ENCODE peak calls at places on chromosomes 11 and 22, in ten cellular contexts. R is T-cell; I is activated T-helper 9 cell treated with anti-CD3 and anti-CD28 coated beads, Interleukin-2, amount 50 U/mL, for 16 hours; K is NCI-H774; N is neural crest cell; F is DMS79 treated with DMSO at 0.1 percent for 48 hours; E is nephron progenitor cell; D is T-helper 9 cell; T is naive thymus-derived CD4-positive, alpha-beta T cell; U is activated T-cell treated with anti-CD3 and anti-CD28 coated beads for 1 hour. S is an unnamed sample.

GRCh38 chr11:61949169-61950034 is 749 bp upstream of the BEST1 start:
- DNase-seq in D (no peak), E (peak), T (no peak), R (no peak), F (peak), I (no peak), U (no peak), N (no peak), K (peak), S (peak)

GRCh38 chr11:32508780-32509179 is 73.4 kb upstream of the WT1 start:
- DNase-seq in R (no peak), T (no peak), N (no peak), I (no peak), K (no peak), E (peak), D (no peak), U (no peak), F (no peak), S (no peak)

GRCh38 chr22:45083659-45084305 is 74.0 kb upstream of the PHF21B start:
- DNase-seq in U (no peak), K (no peak), I (no peak), D (no peak), T (no peak), R (no peak), N (no peak), E (no peak), F (no peak), S (no peak)

GRCh38 chr11:19404787-19405186 is 164.0 kb upstream of the E2F8 start:
- DNase-seq in U (no peak), I (no peak), K (no peak), T (no peak), N (no peak), E (no peak), F (no peak), D (no peak), R (no peak), S (no peak)

GRCh38 chr11:68398870-68399865 is 61.4 kb upstream of the PPP6R3 start:
- DNase-seq in N (no peak), I (no peak), U (no peak), T (no peak), D (no peak), R (no peak), E (no peak), F (no peak), K (no peak), S (no peak)

GRCh38 chr11:20599424-20600346 is at the start of gene SLC6A5:
- DNase-seq in T (no peak), D (no peak), E (peak), I (no peak), F (no peak), R (no peak), U (no peak), N (peak), K (no peak), S (no peak)

GRCh38 chr11:61917357-61918109 is at the start of gene RAB3IL1:
- DNase-seq in D (no peak), F (no peak), K (no peak), E (peak), I (no peak), U (no peak), R (no peak), T (no peak), N (peak), S (no peak)

GRCh38 chr11:121482231-121483129 is 29.7 kb upstream of the SORL1-AS1 start:
- DNase-seq in R (peak), K (no peak), F (no peak), E (no peak), U (peak), N (no peak), T (peak), D (peak), I (peak), S (no peak)

GRCh38 chr22:48605856-48606255 is 1221.8 kb downstream of the BRD1 start:
- DNase-seq in F (peak), D (no peak), T (no peak), E (no peak), R (no peak), U (no peak), K (no peak), N (no peak), I (no peak), S (no peak)

GRCh38 chr22:39253427-39254070 is 8.8 kb upstream of the PDGFB start:
- DNase-seq in T (no peak), F (peak), I (no peak), U (no peak), D (no peak), R (no peak), K (no peak), E (no peak), N (no peak), S (peak)

GRCh38 chr11:78338138-78338537 is 79.5 kb downstream of the GAB2 start:
- DNase-seq in N (no peak), T (no peak), D (no peak), I (no peak), K (peak), U (no peak), E (no peak), R (no peak), F (no peak), S (no peak)

GRCh38 chr11:84817998-84818397 is 809.1 kb downstream of the DLG2 start:
- DNase-seq in R (no peak), N (no peak), I (no peak), E (no peak), F (no peak), K (no peak), D (no peak), U (no peak), T (no peak), S (peak)

GRCh38 chr22:48663297-48663696 is 1164.4 kb downstream of the BRD1 start:
- DNase-seq in N (no peak), E (no peak), D (no peak), U (no peak), T (no peak), R (no peak), I (no peak), K (no peak), F (no peak), S (no peak)

GRCh38 chr22:28243539-28243938 is 324.5 kb upstream of the PITPNB start:
- DNase-seq in D (no peak), T (no peak), E (no peak), K (no peak), N (no peak), I (no peak), R (no peak), F (no peak), U (no peak), S (no peak)

GRCh38 chr11:16902182-16902581 is 112.0 kb downstream of the PLEKHA7 start:
- DNase-seq in F (no peak), K (no peak), I (no peak), R (no peak), U (no peak), D (no peak), E (no peak), N (no peak), T (no peak), S (no peak)

GRCh38 chr11:117908959-117909610 is 20.1 kb downstream of the TMPRSS13 start:
- DNase-seq in T (no peak), N (no peak), D (no peak), U (no peak), E (no peak), R (no peak), F (no peak), I (no peak), K (no peak), S (no peak)

GRCh38 chr11:21374381-21374780 is 705.0 kb downstream of the NELL1 start:
- DNase-seq in U (no peak), I (no peak), E (no peak), D (no peak), N (no peak), T (no peak), F (no peak), R (no peak), K (no peak), S (no peak)

GRCh38 chr11:8229299-8230177 is 34.1 kb downstream of the LMO1 start:
- DNase-seq in N (no peak), F (peak), R (no peak), U (no peak), T (no peak), I (no peak), E (no peak), D (no peak), K (peak), S (no peak)

GRCh38 chr11:116115801-116116200 is 611.6 kb upstream of the CADM1 start:
- DNase-seq in I (no peak), N (no peak), E (no peak), R (no peak), K (no peak), D (no peak), T (no peak), U (no peak), F (no peak), S (no peak)

GRCh38 chr11:59997800-59998199 is 19.2 kb upstream of the OOSP4B start:
- DNase-seq in R (no peak), T (no peak), E (no peak), N (no peak), U (no peak), K (no peak), I (no peak), F (no peak), D (no peak), S (no peak)

GRCh38 chr22:25876871-25877270 is 134.9 kb downstream of the MYO18B start:
- DNase-seq in U (no peak), D (no peak), T (no peak), I (no peak), F (no peak), K (no peak), R (no peak), E (no peak), N (no peak), S (no peak)

GRCh38 chr22:19612866-19613572 is 88.8 kb upstream of the CLDN5 start:
- DNase-seq in E (no peak), I (no peak), R (no peak), N (no peak), K (no peak), D (no peak), T (no peak), F (no peak), U (no peak), S (no peak)

GRCh38 chr11:113351061-113351460 is 36.5 kb upstream of the ANKK1 start:
- DNase-seq in E (no peak), T (no peak), K (peak), F (no peak), U (no peak), N (no peak), I (no peak), D (no peak), R (no peak), S (no peak)

GRCh38 chr11:122711831-122712378 is 56.4 kb downstream of the UBASH3B start:
- DNase-seq in T (no peak), K (no peak), I (no peak), D (no peak), R (no peak), N (no peak), E (no peak), U (no peak), F (no peak), S (no peak)

GRCh38 chr11:113505541-113506375 is 30.6 kb upstream of the DRD2 start:
- DNase-seq in E (no peak), R (no peak), U (no peak), F (no peak), N (peak), D (no peak), T (no peak), K (no peak), I (no peak), S (no peak)

GRCh38 chr22:26323013-26323412 is 106.0 kb upstream of the ASPHD2 start:
- DNase-seq in D (no peak), N (no peak), R (no peak), K (no peak), F (no peak), T (no peak), I (no peak), E (no peak), U (no peak), S (peak)

GRCh38 chr11:33912405-33913361 is 20.8 kb upstream of the LMO2 start:
- DNase-seq in E (no peak), N (no peak), D (no peak), K (no peak), I (no peak), U (no peak), R (no peak), F (peak), T (no peak), S (peak)

GRCh38 chr11:108538502-108538901 is 40.3 kb upstream of the POGLUT3 start:
- DNase-seq in T (no peak), D (no peak), U (no peak), F (no peak), R (no peak), I (no peak), K (no peak), E (no peak), N (no peak), S (no peak)

GRCh38 chr11:134583397-134583990 is 171.5 kb upstream of the B3GAT1 start:
- DNase-seq in E (no peak), R (no peak), I (no peak), K (no peak), T (no peak), U (no peak), N (no peak), F (no peak), D (no peak), S (no peak)

GRCh38 chr11:72631806-72632731 is 42.2 kb downstream of the PDE2A start:
- DNase-seq in I (no peak), U (no peak), D (no peak), R (no peak), K (no peak), E (no peak), F (no peak), T (no peak), N (no peak), S (no peak)

GRCh38 chr22:43840851-43841250 is 21.5 kb downstream of the SULT4A1 start:
- DNase-seq in U (no peak), T (no peak), E (no peak), K (no peak), D (no peak), R (no peak), F (no peak), N (no peak), I (no peak), S (no peak)

GRCh38 chr11:94623120-94623735 is 56.1 kb downstream of the PIWIL4 start:
- DNase-seq in N (peak), D (peak), E (peak), K (peak), U (peak), R (peak), T (peak), I (no peak), F (peak), S (peak)

GRCh38 chr11:35632301-35632700 is 14.0 kb downstream of the FJX1 start:
- DNase-seq in K (no peak), I (no peak), D (no peak), E (peak), T (no peak), N (no peak), U (no peak), F (no peak), R (no peak), S (no peak)

GRCh38 chr11:69212121-69213110 is 56.7 kb downstream of the SMIM38 start:
- DNase-seq in I (no peak), F (no peak), U (no peak), E (no peak), K (no peak), R (no peak), D (no peak), T (no peak), N (no peak), S (no peak)

GRCh38 chr11:21723681-21724080 is 469.2 kb upstream of the ANO5 start:
- DNase-seq in N (no peak), R (no peak), I (no peak), K (peak), E (no peak), T (no peak), U (no peak), D (no peak), F (peak), S (no peak)

GRCh38 chr11:43943931-43944751 is 1.7 kb downstream of the C11orf96 start:
- DNase-seq in N (no peak), I (no peak), U (no peak), K (no peak), E (peak), R (no peak), F (no peak), T (no peak), D (no peak), S (no peak)

GRCh38 chr11:85810871-85811611 is at the start of gene SYTL2:
- DNase-seq in R (peak), I (peak), N (peak), U (peak), F (peak), E (peak), T (peak), K (peak), D (peak), S (no peak)

GRCh38 chr11:9462172-9462799 is 1.5 kb downstream of the ZNF143 start:
- DNase-seq in F (peak), K (no peak), U (no peak), N (no peak), I (no peak), E (no peak), T (no peak), D (no peak), R (no peak), S (no peak)